ENCODE peak calls at places on chromosomes 12 and 14, in ten cellular contexts. S is stomach, G is epithelial cell of esophagus, N is astrocyte of the cerebellum, C is astrocyte, Q is bronchial epithelial cell, J is K562, D is cardiac fibroblast, O is cardiac muscle cell, K is spleen. H is an unnamed sample.

GRCh38 chr12:116559330-116560080 is at the start of gene MAP1LC3B2:
- DNase-seq in O (peak; percentile 90), C (peak; percentile 73), N (peak; percentile 50), G (peak; percentile 94), D (peak; percentile 84), S (peak; percentile 63), Q (peak; percentile 87), K (peak; percentile 94), J (peak; percentile 87), H (peak; percentile 88)

GRCh38 chr12:105355752-105356151 is 25.3 kb downstream of the C12orf75 start:
- DNase-seq in D (peak; percentile 55), C (peak; percentile 77), G (peak; percentile 47), K (no peak), Q (peak; percentile 33), O (peak; percentile 57), N (peak; percentile 27), S (no peak), J (no peak), H (peak; percentile 70)

GRCh38 chr14:70789961-70790360 is 19.4 kb downstream of the MAP3K9 start:
- DNase-seq in G (peak; percentile 29), O (no peak), S (no peak), J (no peak), K (no peak), D (no peak), Q (no peak), N (no peak), C (no peak), H (no peak)

GRCh38 chr14:68373847-68374582 is 418.9 kb downstream of the ZFP36L1 start:
- DNase-seq in S (no peak), D (no peak), K (no peak), G (no peak), N (no peak), Q (no peak), C (no peak), O (no peak), J (no peak), H (no peak)

GRCh38 chr14:20522332-20522731 is 17.0 kb downstream of the RNASE10 start:
- DNase-seq in D (no peak), J (no peak), S (no peak), N (no peak), G (peak; percentile 51), K (no peak), O (no peak), Q (peak; percentile 43), C (no peak), H (no peak)

GRCh38 chr14:49863483-49864262 is 11.1 kb upstream of the NEMF start:
- DNase-seq in J (peak; percentile 44), G (no peak), S (no peak), K (no peak), N (no peak), Q (no peak), C (no peak), D (no peak), O (no peak), H (no peak)

GRCh38 chr12:129911437-129912049 is 7.7 kb upstream of the TMEM132D start:
- DNase-seq in N (peak; percentile 39), K (no peak), O (peak; percentile 0), J (peak; percentile 67), S (peak; percentile 63), Q (peak; percentile 10), C (peak; percentile 23), G (peak; percentile 27), D (peak; percentile 12), H (peak; percentile 21)

GRCh38 chr12:125299840-125300239 is 234.6 kb downstream of the AACS start:
- DNase-seq in N (no peak), J (no peak), C (no peak), D (no peak), S (no peak), G (no peak), O (no peak), Q (no peak), K (no peak), H (no peak)

GRCh38 chr12:89686311-89686710 is 22.3 kb downstream of the ATP2B1 start:
- DNase-seq in G (no peak), S (no peak), D (no peak), K (no peak), O (no peak), J (no peak), C (no peak), Q (no peak), N (no peak), H (no peak)

GRCh38 chr14:68564826-68565760 is 227.8 kb downstream of the ZFP36L1 start:
- DNase-seq in D (peak; percentile 32), Q (no peak), J (peak; percentile 29), C (peak; percentile 49), O (peak; percentile 44), K (no peak), N (no peak), S (no peak), G (peak; percentile 23), H (peak; percentile 48)

GRCh38 chr12:76888775-76889174 is 10.0 kb upstream of the CSRP2 start:
- DNase-seq in Q (no peak), N (no peak), G (no peak), K (no peak), D (no peak), O (no peak), C (no peak), J (peak; percentile 15), S (no peak), H (no peak)
- H3K4me3 ChIP-seq in Q (no peak overlapping the region), N (no peak overlapping the region), G (no peak overlapping the region), K (no peak overlapping the region), D (no peak overlapping the region), O (no peak overlapping the region), C (no peak overlapping the region), J (peak overlapping the region; percentile 2), S (no peak overlapping the region), H (no peak overlapping the region)

GRCh38 chr12:88472248-88472647 is 108.0 kb downstream of the KITLG start:
- DNase-seq in J (no peak), Q (peak; percentile 49), G (peak; percentile 48), O (peak; percentile 26), C (peak; percentile 40), K (no peak), N (no peak), D (peak; percentile 30), S (no peak), H (peak; percentile 13)
- TF ChIP-seq CTCF in J (no peak), Q (no peak), G (no peak), O (no peak), C (no peak), K (no peak), N (no peak), D (no peak), S (no peak), H (no peak)

GRCh38 chr14:100729982-100730381 is 3.3 kb downstream of the DLK1 start:
- DNase-seq in O (no peak), Q (no peak), G (no peak), K (peak; percentile 36), D (no peak), N (no peak), J (no peak), S (no peak), C (no peak), H (no peak)

GRCh38 chr14:100726812-100727564 is at the start of gene DLK1:
- DNase-seq in J (peak; percentile 74), O (no peak), Q (no peak), G (no peak), D (no peak), N (no peak), K (no peak), S (no peak), C (no peak), H (no peak)

GRCh38 chr14:100730530-100730929 is 3.8 kb downstream of the DLK1 start:
- DNase-seq in S (no peak), D (no peak), O (no peak), C (no peak), K (peak; percentile 51), N (no peak), Q (no peak), J (no peak), G (no peak), H (no peak)

GRCh38 chr14:100727565-100728240 is 1.0 kb downstream of the DLK1 start:
- DNase-seq in K (no peak), Q (no peak), N (no peak), S (no peak), C (no peak), G (no peak), O (no peak), D (no peak), J (no peak), H (no peak)

GRCh38 chr14:100728962-100729361 is 2.3 kb downstream of the DLK1 start:
- DNase-seq in C (no peak), J (no peak), D (no peak), S (no peak), O (no peak), N (no peak), Q (no peak), K (no peak), G (no peak), H (no peak)
- H3K4me3 ChIP-seq in C (no peak overlapping the region), J (no peak overlapping the region), D (no peak overlapping the region), S (no peak overlapping the region), O (no peak overlapping the region), N (no peak overlapping the region), Q (no peak overlapping the region), K (no peak overlapping the region), G (no peak overlapping the region), H (no peak overlapping the region)

GRCh38 chr14:24275524-24276139 is 4.2 kb upstream of the RABGGTA start:
- DNase-seq in S (no peak), C (no peak), Q (no peak), G (no peak), D (no peak), O (no peak), K (no peak), J (peak; percentile 28), N (no peak), H (no peak)
- TF ChIP-seq CTCF in S (no peak), C (no peak), Q (no peak), G (no peak), D (no peak), O (no peak), K (no peak), J (no peak), N (no peak), H (no peak)

DNA sequence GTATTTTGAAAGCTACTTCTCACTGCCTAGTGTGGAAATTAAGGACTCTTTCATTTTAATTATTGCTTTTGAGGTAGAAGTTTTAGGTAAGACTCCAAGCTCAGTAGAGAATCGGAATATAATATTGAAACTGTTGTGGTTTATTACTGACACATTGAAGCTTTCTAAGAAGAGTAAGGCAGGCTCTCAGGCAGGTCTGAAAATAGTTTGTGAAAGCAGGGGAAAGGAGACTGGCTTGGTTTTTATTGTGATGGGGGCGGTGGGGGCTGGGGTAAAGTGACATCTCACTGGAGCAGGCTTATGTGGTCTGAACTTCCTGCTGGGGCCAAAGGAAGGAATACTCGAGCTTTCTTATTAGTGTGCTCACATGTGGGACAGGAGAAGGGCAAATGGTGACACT is 79.5 kb downstream of the OTOGL start:
- DNase-seq in C (no peak), S (no peak), O (no peak), N (no peak), J (no peak), G (no peak), Q (no peak), D (no peak), K (no peak), H (no peak)
- H3K4me3 ChIP-seq in C (no peak overlapping the region), S (no peak overlapping the region), O (no peak overlapping the region), N (no peak overlapping the region), J (no peak overlapping the region), G (no peak overlapping the region), Q (no peak overlapping the region), D (no peak overlapping the region), K (no peak overlapping the region), H (no peak overlapping the region)

GRCh38 chr12:122067548-122067947 is 11.0 kb upstream of the MLXIP start:
- DNase-seq in N (no peak), D (no peak), J (no peak), G (no peak), S (no peak), K (no peak), Q (no peak), C (no peak), O (no peak), H (no peak)
- TF ChIP-seq CTCF in N (no peak), D (no peak), J (no peak), G (no peak), S (no peak), K (no peak), Q (no peak), C (no peak), O (no peak), H (no peak)